ENCODE peak calls at places on chromosomes 5 and 9, in five cellular contexts. E is HCT116, M is K562, W is H1, A is HepG2. K is an unnamed sample.

GRCh38 chr5:78275998-78276543 is 18.4 kb downstream of the AP3B1 start:
- DNase-seq in E (no peak), M (no peak), W (no peak), A (no peak), K (no peak)

GRCh38 chr9:87212563-87213154 is 265.4 kb upstream of the GAS1 start:
- DNase-seq in E (peak; percentile 4), M (no peak), W (no peak), A (no peak), K (no peak)

GRCh38 chr9:137678202-137678601 is 59.4 kb downstream of the EHMT1 start:
- DNase-seq in E (no peak), M (no peak), W (no peak), A (no peak), K (no peak)

GRCh38 chr9:113673726-113674125 is 202.4 kb upstream of the ZNF618 start:
- DNase-seq in E (no peak), M (no peak), W (no peak), A (no peak), K (no peak)

GRCh38 chr9:72675586-72675985 is 154.2 kb downstream of the TMC1 start:
- DNase-seq in E (no peak), M (no peak), W (no peak), A (no peak), K (no peak)

GRCh38 chr5:78547731-78548189 is 100.8 kb downstream of the LHFPL2 start:
- DNase-seq in E (no peak), M (no peak), W (no peak), A (no peak), K (no peak)

GRCh38 chr9:69549310-69550202 is 122.6 kb downstream of the APBA1 start:
- DNase-seq in E (peak; percentile 38), M (peak; percentile 32), W (no peak), A (peak; percentile 45), K (no peak)

GRCh38 chr5:885529-885928 is 7.1 kb downstream of the BRD9 start:
- DNase-seq in E (no peak), M (no peak), W (no peak), A (no peak), K (no peak)

GRCh38 chr5:78647411-78647818 is 1.2 kb downstream of the LHFPL2 start:
- DNase-seq in E (no peak), M (no peak), W (no peak), A (peak; percentile 56), K (no peak)

GRCh38 chr9:27622688-27623340 is 49.5 kb upstream of the C9orf72 start:
- DNase-seq in E (no peak), M (no peak), W (no peak), A (no peak), K (no peak)

GRCh38 chr9:686381-686813 is 155.1 kb upstream of the DMRT1 start:
- DNase-seq in E (no peak), M (no peak), W (no peak), A (no peak), K (no peak)

GRCh38 chr5:174328626-174329299 is 283.3 kb downstream of the NSG2 start:
- DNase-seq in E (no peak), M (no peak), W (no peak), A (no peak), K (no peak)

GRCh38 chr5:74075900-74076484 is 450.0 kb downstream of the ARHGEF28 start:
- DNase-seq in E (no peak), M (no peak), W (no peak), A (no peak), K (no peak)

GRCh38 chr5:159759791-159760300 is 156.4 kb upstream of the ADRA1B start:
- DNase-seq in E (no peak), M (no peak), W (no peak), A (no peak), K (no peak)

GRCh38 chr5:139816566-139816965 is 21.0 kb downstream of the PSD2 start:
- DNase-seq in E (no peak), M (no peak), W (no peak), A (no peak), K (no peak)

GRCh38 chr5:97383996-97384395 is 200.9 kb upstream of the RIOK2 start:
- DNase-seq in E (peak; percentile 8), M (no peak), W (no peak), A (no peak), K (no peak)

GRCh38 chr9:36504154-36504550 is 68.5 kb upstream of the MELK start:
- DNase-seq in E (no peak), M (no peak), W (no peak), A (no peak), K (no peak)

GRCh38 chr5:136040746-136041415 is 12.1 kb downstream of the TGFBI start:
- DNase-seq in E (no peak), M (no peak), W (no peak), A (no peak), K (no peak)

GRCh38 chr9:136058801-136059302 is 36.2 kb downstream of the NACC2 start:
- DNase-seq in E (no peak), M (no peak), W (no peak), A (no peak), K (no peak)

GRCh38 chr5:126591549-126591948 is 3.5 kb downstream of the ALDH7A1 start:
- DNase-seq in E (no peak), M (no peak), W (no peak), A (no peak), K (no peak)

GRCh38 chr9:5651246-5651645 is 22.3 kb downstream of the RIC1 start:
- DNase-seq in E (no peak), M (no peak), W (no peak), A (no peak), K (no peak)

GRCh38 chr5:16179511-16179935 is at the start of gene MARCHF11:
- DNase-seq in E (no peak), M (no peak), W (peak; percentile 57), A (no peak), K (no peak)

GRCh38 chr5:60177596-60177995 is 284.1 kb upstream of the PDE4D start:
- DNase-seq in E (no peak), M (no peak), W (no peak), A (no peak), K (no peak)

GRCh38 chr5:75306746-75307145 is 30.3 kb upstream of the HMGCR start:
- DNase-seq in E (no peak), M (no peak), W (no peak), A (no peak), K (no peak)

GRCh38 chr9:98318834-98319478 is 63.5 kb upstream of the TBC1D2 start:
- DNase-seq in E (no peak), M (peak; percentile 84), W (no peak), A (no peak), K (no peak)
- TF ChIP-seq SRF in E (no peak), M (no peak), W (no peak), A (no peak), K (no peak)

DNA sequence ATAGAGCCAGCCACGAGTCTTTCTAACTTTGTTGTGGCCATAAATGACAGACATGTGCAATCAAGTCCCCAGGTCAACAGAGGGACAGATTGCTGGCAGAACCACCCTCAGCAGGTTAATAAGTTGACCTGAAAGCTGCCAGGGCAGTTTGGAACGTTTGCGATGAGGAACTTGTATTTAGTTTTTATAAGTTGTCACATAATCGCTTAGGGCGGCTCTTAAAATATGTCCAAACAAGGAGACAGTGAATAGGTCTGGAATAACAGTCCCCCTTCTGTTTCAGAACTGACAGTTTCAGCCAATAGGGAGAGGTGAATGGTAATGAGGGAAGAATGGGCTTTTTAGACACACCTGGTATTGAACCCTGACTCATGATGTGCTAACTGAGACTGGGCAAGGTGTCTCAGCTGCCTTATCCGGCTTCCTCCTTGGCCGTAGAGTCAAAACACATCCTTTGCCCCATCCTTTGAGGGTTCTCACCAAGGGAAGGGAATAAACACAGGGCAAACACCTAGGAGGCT is 33.6 kb upstream of the GABRP start:
- DNase-seq in E (no peak), M (no peak), W (peak; percentile 37), A (no peak), K (no peak)
- TF ChIP-seq SRF in E (no peak), M (no peak), W (no peak), A (no peak), K (no peak)

GRCh38 chr5:36670548-36670947 is 64.1 kb downstream of the SLC1A3 start:
- DNase-seq in E (no peak), M (no peak), W (no peak), A (no peak), K (no peak)
- TF ChIP-seq SRF in E (no peak), M (no peak), W (no peak), A (no peak), K (no peak)

DNA sequence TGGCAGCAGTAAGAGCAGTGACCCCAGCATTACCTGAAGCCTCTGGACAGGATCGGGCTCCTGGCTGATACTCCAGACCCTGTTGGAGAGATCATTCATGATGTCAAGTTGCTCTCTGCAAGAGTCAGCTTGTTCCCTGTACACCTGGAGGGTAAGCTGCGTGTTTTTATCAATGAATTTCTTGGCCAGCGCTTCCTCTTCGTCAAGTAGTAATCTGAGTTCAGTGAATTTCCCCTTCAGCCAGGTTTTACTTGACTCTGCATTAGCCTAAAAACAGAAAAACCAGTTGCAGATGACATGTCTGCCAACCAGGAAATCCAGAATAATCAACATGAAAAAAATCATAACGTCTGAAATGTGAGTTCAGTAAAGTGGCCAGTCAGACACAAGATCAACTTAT is 19.1 kb downstream of the TRIM14 start:
- DNase-seq in E (no peak), M (no peak), W (no peak), A (no peak), K (no peak)
- TF ChIP-seq SRF in E (no peak), M (no peak), W (no peak), A (no peak), K (no peak)

DNA sequence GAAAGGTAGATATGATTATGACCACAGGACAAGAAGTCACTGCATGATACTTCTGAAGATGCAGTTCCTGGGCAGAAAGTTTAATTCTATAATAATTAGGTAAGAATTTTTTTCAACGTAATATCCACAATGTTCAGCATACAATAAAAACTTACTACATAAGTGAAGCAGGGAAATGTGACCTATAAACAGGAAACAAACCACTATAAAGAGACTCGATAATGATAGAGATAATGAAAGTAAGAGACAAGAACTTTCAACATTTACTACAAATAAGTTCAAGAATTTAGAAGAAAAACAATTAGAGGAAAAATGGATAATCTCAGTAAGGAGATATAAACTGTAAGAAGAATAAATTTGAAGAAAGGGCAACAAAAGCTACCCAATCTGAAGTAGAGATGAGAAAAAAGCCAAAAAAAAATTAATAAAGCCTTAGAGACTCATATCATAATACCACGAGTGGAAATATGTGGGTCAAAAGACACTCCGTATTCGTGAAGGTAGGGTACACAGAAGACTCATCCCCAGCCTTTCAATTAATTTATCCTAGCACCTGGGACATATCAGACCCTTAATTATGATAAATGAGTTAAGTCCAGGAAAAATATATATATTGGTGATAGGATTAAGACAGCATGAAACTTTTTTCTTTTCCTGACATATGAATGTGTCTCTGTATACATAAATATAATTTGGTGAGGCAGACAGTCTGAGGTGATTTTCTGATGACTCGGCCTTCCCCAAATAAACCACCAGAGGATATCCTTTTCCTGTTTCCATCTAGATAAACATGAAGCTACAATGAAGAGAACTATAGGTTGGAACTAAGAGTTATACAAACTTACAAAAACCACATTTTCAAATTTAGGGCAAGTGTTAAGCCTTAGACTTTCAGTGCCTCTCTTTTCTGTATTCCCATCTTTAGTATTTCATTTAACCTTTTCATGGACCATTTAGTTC is 120.4 kb downstream of the RAPGEF6 start:
- DNase-seq in E (no peak), M (no peak), W (no peak), A (no peak), K (no peak)
- TF ChIP-seq SRF in E (no peak), M (no peak), W (no peak), A (no peak), K (no peak)

DNA sequence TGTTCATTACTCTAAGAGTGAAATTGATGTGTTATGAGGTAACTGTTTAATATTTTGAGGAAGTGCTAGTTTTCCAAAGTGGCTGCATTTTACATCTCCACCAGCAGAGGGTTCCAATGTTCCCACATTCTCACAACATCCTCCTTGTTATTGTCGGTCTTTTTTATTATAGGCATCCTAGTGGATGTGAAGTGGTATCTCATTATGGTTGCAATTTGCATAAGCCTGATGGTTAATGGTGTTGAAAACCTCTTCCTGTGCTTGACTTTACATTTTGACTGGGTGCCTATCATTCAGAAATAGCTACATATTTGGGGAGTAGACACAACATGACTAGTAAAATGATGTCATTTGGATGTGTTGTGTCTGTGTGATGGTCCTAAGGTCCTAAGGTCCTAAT is 143.6 kb downstream of the MRPS30 start:
- DNase-seq in E (peak; percentile 51), M (peak; percentile 29), W (no peak), A (peak; percentile 18), K (peak; percentile 5)
- TF ChIP-seq SRF in E (no peak), M (no peak), W (no peak), A (no peak), K (no peak)